ENCODE peak calls at places on chromosomes 16 and 17, in nine cellular contexts. One of them, this sample, is unnamed.

GRCh38 chr16:27847030-27847550 is 216.4 kb downstream of the GSG1L start:
- DNase-seq in left ventricle myocardium inferior: no peak
- DNase-seq in pancreas: peak
- DNase-seq in colonic mucosa: no peak
- DNase-seq in hepatocyte: no peak
- DNase-seq in upper lobe of left lung: no peak
- DNase-seq in heart right ventricle: no peak
- DNase-seq in BJ: no peak
- DNase-seq in H7: no peak
- DNase-seq in this sample: peak

GRCh38 chr17:3260163-3260562 is 38.0 kb downstream of the OR3A1 start:
- DNase-seq in upper lobe of left lung: no peak
- DNase-seq in left ventricle myocardium inferior: no peak
- DNase-seq in H7: no peak
- DNase-seq in colonic mucosa: no peak
- DNase-seq in hepatocyte: no peak
- DNase-seq in BJ: no peak
- DNase-seq in heart right ventricle: no peak
- DNase-seq in pancreas: no peak
- DNase-seq in this sample: no peak

GRCh38 chr17:58403312-58403711 is 14.0 kb downstream of the RNF43 start:
- DNase-seq in upper lobe of left lung: no peak
- DNase-seq in colonic mucosa: no peak
- DNase-seq in pancreas: no peak
- DNase-seq in hepatocyte: no peak
- DNase-seq in H7: peak
- DNase-seq in left ventricle myocardium inferior: no peak
- DNase-seq in BJ: no peak
- DNase-seq in heart right ventricle: no peak
- DNase-seq in this sample: no peak

GRCh38 chr17:80254396-80255241 is 6.0 kb upstream of the RNF213 start:
- DNase-seq in left ventricle myocardium inferior: no peak
- DNase-seq in H7: no peak
- DNase-seq in hepatocyte: peak
- DNase-seq in pancreas: no peak
- DNase-seq in heart right ventricle: no peak
- DNase-seq in BJ: peak
- DNase-seq in colonic mucosa: peak
- DNase-seq in upper lobe of left lung: peak
- DNase-seq in this sample: peak

GRCh38 chr17:8463089-8463488 is 27.4 kb downstream of the NDEL1 start:
- DNase-seq in H7: no peak
- DNase-seq in colonic mucosa: no peak
- DNase-seq in hepatocyte: no peak
- DNase-seq in heart right ventricle: no peak
- DNase-seq in left ventricle myocardium inferior: no peak
- DNase-seq in upper lobe of left lung: no peak
- DNase-seq in pancreas: no peak
- DNase-seq in BJ: peak
- DNase-seq in this sample: no peak

GRCh38 chr16:705748-706188 is at the start of gene FBXL16:
- DNase-seq in hepatocyte: no peak
- DNase-seq in colonic mucosa: no peak
- DNase-seq in BJ: no peak
- DNase-seq in left ventricle myocardium inferior: no peak
- DNase-seq in upper lobe of left lung: no peak
- DNase-seq in pancreas: no peak
- DNase-seq in H7: peak
- DNase-seq in heart right ventricle: no peak
- DNase-seq in this sample: no peak

GRCh38 chr16:20073203-20074088 is at the start of gene GPR139:
- DNase-seq in heart right ventricle: no peak
- DNase-seq in left ventricle myocardium inferior: no peak
- DNase-seq in upper lobe of left lung: no peak
- DNase-seq in BJ: no peak
- DNase-seq in pancreas: no peak
- DNase-seq in H7: peak
- DNase-seq in colonic mucosa: no peak
- DNase-seq in hepatocyte: peak
- DNase-seq in this sample: no peak

GRCh38 chr17:27579897-27580321 is 51.1 kb upstream of the LGALS9 start:
- DNase-seq in H7: no peak
- DNase-seq in colonic mucosa: no peak
- DNase-seq in heart right ventricle: no peak
- DNase-seq in hepatocyte: no peak
- DNase-seq in left ventricle myocardium inferior: no peak
- DNase-seq in pancreas: no peak
- DNase-seq in upper lobe of left lung: no peak
- DNase-seq in BJ: no peak
- DNase-seq in this sample: no peak

GRCh38 chr16:28264656-28265055 is 27.7 kb upstream of the SBK1 start:
- DNase-seq in heart right ventricle: no peak
- DNase-seq in BJ: no peak
- DNase-seq in pancreas: no peak
- DNase-seq in hepatocyte: peak
- DNase-seq in H7: peak
- DNase-seq in colonic mucosa: peak
- DNase-seq in left ventricle myocardium inferior: no peak
- DNase-seq in upper lobe of left lung: peak
- DNase-seq in this sample: no peak

GRCh38 chr16:79336437-79337229 is 263.9 kb downstream of the MAF start:
- DNase-seq in H7: no peak
- DNase-seq in BJ: no peak
- DNase-seq in left ventricle myocardium inferior: no peak
- DNase-seq in heart right ventricle: no peak
- DNase-seq in pancreas: no peak
- DNase-seq in colonic mucosa: no peak
- DNase-seq in hepatocyte: peak
- DNase-seq in upper lobe of left lung: no peak
- DNase-seq in this sample: no peak

DNA sequence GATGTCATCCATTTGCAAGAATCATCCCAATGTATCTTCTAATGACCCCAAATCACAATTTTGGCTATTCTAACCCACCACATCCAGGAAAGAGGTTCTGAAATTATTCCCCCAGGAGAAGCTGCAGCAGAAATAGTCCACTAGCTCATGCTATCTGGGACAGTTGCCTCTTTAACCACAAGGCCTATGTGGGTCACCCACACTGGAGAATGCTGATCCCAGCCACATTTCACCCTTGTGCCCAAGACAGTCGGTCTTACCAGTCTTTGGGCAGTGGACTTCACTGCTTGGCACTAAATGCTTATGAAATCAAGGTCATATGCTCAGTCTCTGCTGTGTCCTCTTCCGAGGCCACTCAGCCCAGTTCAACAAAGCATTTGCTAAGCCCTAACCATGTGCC is 27.0 kb downstream of the ABCC12 start:
- DNase-seq in left ventricle myocardium inferior: no peak
- DNase-seq in pancreas: no peak
- DNase-seq in upper lobe of left lung: no peak
- DNase-seq in hepatocyte: no peak
- DNase-seq in H7: no peak
- DNase-seq in heart right ventricle: no peak
- DNase-seq in colonic mucosa: no peak
- DNase-seq in BJ: no peak
- DNase-seq in this sample: no peak
- H3K4me3 ChIP-seq in left ventricle myocardium inferior: no peak
- H3K4me3 ChIP-seq in pancreas: no peak
- H3K4me3 ChIP-seq in upper lobe of left lung: no peak
- H3K4me3 ChIP-seq in hepatocyte: no peak
- H3K4me3 ChIP-seq in H7: no peak
- H3K4me3 ChIP-seq in heart right ventricle: no peak
- H3K4me3 ChIP-seq in colonic mucosa: no peak
- H3K4me3 ChIP-seq in BJ: no peak
- H3K4me3 ChIP-seq in this sample: no peak

DNA sequence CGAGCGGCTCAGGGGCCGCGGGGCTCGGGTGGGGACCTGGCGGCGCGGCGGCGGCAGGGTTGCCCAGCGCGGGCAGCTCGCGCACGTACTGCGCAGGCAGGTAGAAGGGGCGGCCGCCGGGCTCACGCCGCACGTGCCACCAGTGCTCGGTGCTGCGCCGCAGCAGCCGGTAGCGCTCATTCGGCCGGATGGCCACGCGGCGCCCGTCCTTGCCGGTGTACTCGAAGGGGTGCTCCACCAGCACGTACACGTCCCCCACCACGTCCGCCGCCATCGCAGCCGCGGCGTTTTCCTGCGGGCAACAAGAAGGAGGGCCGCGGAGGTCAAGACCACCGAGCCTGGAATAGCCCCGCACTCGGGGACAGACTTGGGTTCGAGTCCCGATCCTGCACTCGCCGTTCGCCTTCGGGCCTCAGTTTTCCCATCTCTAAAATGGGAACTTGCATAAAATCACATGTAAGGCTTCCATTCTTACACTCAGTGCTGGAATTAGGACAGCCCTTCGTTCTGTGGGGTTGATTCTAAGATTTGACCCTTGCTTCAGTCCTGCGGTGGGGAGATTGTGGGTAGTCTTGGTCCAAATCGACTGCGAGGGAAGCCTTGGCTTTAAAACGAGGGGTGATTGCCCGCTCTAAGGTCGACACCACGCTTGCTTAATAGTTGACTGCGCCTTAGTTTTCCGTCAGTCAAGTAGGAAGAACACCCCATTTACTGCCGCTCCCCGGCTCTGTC is 2.5 kb downstream of the ARHGAP27 start:
- DNase-seq in pancreas: no peak
- DNase-seq in BJ: no peak
- DNase-seq in heart right ventricle: no peak
- DNase-seq in H7: no peak
- DNase-seq in hepatocyte: no peak
- DNase-seq in left ventricle myocardium inferior: no peak
- DNase-seq in upper lobe of left lung: no peak
- DNase-seq in colonic mucosa: no peak
- DNase-seq in this sample: no peak
- H3K4me3 ChIP-seq in pancreas: peak
- H3K4me3 ChIP-seq in BJ: no peak
- H3K4me3 ChIP-seq in heart right ventricle: peak
- H3K4me3 ChIP-seq in H7: peak
- H3K4me3 ChIP-seq in hepatocyte: no peak
- H3K4me3 ChIP-seq in left ventricle myocardium inferior: peak
- H3K4me3 ChIP-seq in upper lobe of left lung: peak
- H3K4me3 ChIP-seq in colonic mucosa: peak
- H3K4me3 ChIP-seq in this sample: no peak

DNA sequence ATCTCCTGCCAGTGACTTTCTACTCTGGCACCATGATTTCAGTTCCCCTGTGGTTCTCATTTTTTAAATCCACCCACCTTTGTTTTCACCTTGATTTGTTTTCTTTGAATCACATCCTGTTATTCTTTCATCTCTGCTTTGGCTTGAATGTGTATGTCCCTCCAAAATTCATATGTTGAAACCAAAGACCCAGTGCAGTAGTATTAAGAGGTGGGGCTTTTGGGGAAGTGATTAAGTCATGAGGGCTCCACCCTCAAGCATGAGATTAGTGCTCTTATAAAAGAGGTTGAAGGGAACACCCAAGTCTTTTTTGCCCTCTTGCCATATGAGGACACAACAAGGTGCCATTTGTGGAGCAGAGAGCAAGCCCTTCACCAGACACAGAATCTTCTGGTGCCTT is 382.3 kb downstream of the SLC39A11 start:
- DNase-seq in H7: no peak
- DNase-seq in heart right ventricle: no peak
- DNase-seq in upper lobe of left lung: no peak
- DNase-seq in hepatocyte: no peak
- DNase-seq in left ventricle myocardium inferior: no peak
- DNase-seq in pancreas: no peak
- DNase-seq in colonic mucosa: no peak
- DNase-seq in BJ: no peak
- DNase-seq in this sample: no peak
- H3K4me3 ChIP-seq in H7: no peak
- H3K4me3 ChIP-seq in heart right ventricle: no peak
- H3K4me3 ChIP-seq in upper lobe of left lung: no peak
- H3K4me3 ChIP-seq in hepatocyte: no peak
- H3K4me3 ChIP-seq in left ventricle myocardium inferior: no peak
- H3K4me3 ChIP-seq in pancreas: no peak
- H3K4me3 ChIP-seq in colonic mucosa: no peak
- H3K4me3 ChIP-seq in BJ: no peak
- H3K4me3 ChIP-seq in this sample: no peak

GRCh38 chr17:81902653-81903414 is 796 bp downstream of the NPB start:
- DNase-seq in H7: peak
- DNase-seq in hepatocyte: no peak
- DNase-seq in left ventricle myocardium inferior: no peak
- DNase-seq in upper lobe of left lung: no peak
- DNase-seq in colonic mucosa: no peak
- DNase-seq in BJ: no peak
- DNase-seq in pancreas: no peak
- DNase-seq in heart right ventricle: peak
- DNase-seq in this sample: no peak
- H3K4me3 ChIP-seq in H7: peak
- H3K4me3 ChIP-seq in hepatocyte: no peak
- H3K4me3 ChIP-seq in left ventricle myocardium inferior: peak
- H3K4me3 ChIP-seq in upper lobe of left lung: peak
- H3K4me3 ChIP-seq in colonic mucosa: peak
- H3K4me3 ChIP-seq in BJ: peak
- H3K4me3 ChIP-seq in pancreas: peak
- H3K4me3 ChIP-seq in heart right ventricle: peak
- H3K4me3 ChIP-seq in this sample: no peak